ENCODE peak calls at places on chromosome 2, in four cellular contexts. D is HFF-Myc, J is heart right ventricle, L is A549. I is an unnamed sample.

GRCh38 chr2:238528953-238529781 is 102.4 kb downstream of the ASB1 start:
- DNase-seq in J (no peak), D (peak), L (peak), I (no peak)

GRCh38 chr2:216341151-216341550 is 31.1 kb downstream of the MARCHF4 start:
- DNase-seq in L (no peak), J (no peak), D (no peak), I (no peak)

GRCh38 chr2:55966431-55967118 is 43.0 kb upstream of the EFEMP1 start:
- DNase-seq in D (no peak), L (peak), J (peak), I (no peak)

GRCh38 chr2:55309441-55309840 is 40.4 kb upstream of the MTIF2 start:
- DNase-seq in D (peak), J (no peak), L (no peak), I (no peak)

GRCh38 chr2:217057773-217058172 is 197.9 kb upstream of the TNP1 start:
- DNase-seq in D (no peak), J (no peak), L (no peak), I (no peak)

GRCh38 chr2:237097911-237098702 is 12.4 kb downstream of the COPS8 start:
- DNase-seq in D (peak), L (peak), J (no peak), I (peak)

GRCh38 chr2:226179010-226179409 is 620.6 kb downstream of the IRS1 start:
- DNase-seq in J (no peak), D (no peak), L (no peak), I (no peak)

GRCh38 chr2:45750484-45750883 is 99.0 kb downstream of the PRKCE start:
- DNase-seq in J (no peak), L (no peak), D (no peak), I (no peak)

GRCh38 chr2:130985206-130985779 is 108.0 kb downstream of the FAM168B start:
- DNase-seq in D (no peak), L (no peak), J (no peak), I (no peak)

GRCh38 chr2:71564361-71564760 is 111.0 kb downstream of the DYSF start:
- DNase-seq in J (no peak), D (no peak), L (no peak), I (no peak)

GRCh38 chr2:228689049-228689448 is 507.6 kb upstream of the SPHKAP start:
- DNase-seq in D (no peak), J (no peak), L (peak), I (no peak)

GRCh38 chr2:223877771-223878410 is 40.5 kb upstream of the AP1S3 start:
- DNase-seq in J (no peak), D (no peak), L (no peak), I (no peak)

GRCh38 chr2:65639156-65639876 is 206.9 kb upstream of the SPRED2 start:
- DNase-seq in D (no peak), J (no peak), L (no peak), I (peak)

GRCh38 chr2:71067567-71068217 is 756 bp upstream of the NAGK start:
- DNase-seq in J (no peak), D (no peak), L (no peak), I (no peak)

GRCh38 chr2:16408331-16409005 is 257.2 kb downstream of the CYRIA start:
- DNase-seq in J (no peak), D (no peak), L (no peak), I (no peak)

GRCh38 chr2:3741372-3741771 is 38.0 kb downstream of the DCDC2C start:
- DNase-seq in L (no peak), J (no peak), D (no peak), I (no peak)

GRCh38 chr2:15357922-15358321 is 203.2 kb downstream of the NBAS start:
- DNase-seq in D (no peak), L (no peak), J (no peak), I (no peak)

GRCh38 chr2:71157124-71157802 is 26.8 kb downstream of the MPHOSPH10 start:
- DNase-seq in D (no peak), L (peak), J (peak), I (no peak)

GRCh38 chr2:147416099-147416498 is 428.7 kb upstream of the ACVR2A start:
- DNase-seq in J (no peak), L (peak), D (no peak), I (peak)

GRCh38 chr2:221347471-221347870 is 224.6 kb downstream of the EPHA4 start:
- DNase-seq in L (no peak), D (no peak), J (no peak), I (no peak)

GRCh38 chr2:207385076-207385475 is 144.7 kb upstream of the CREB1 start:
- DNase-seq in J (no peak), D (no peak), L (no peak), I (no peak)

GRCh38 chr2:223076573-223076972 is 24.6 kb downstream of the KCNE4 start:
- DNase-seq in D (no peak), L (no peak), J (no peak), I (no peak)

GRCh38 chr2:222693837-222694236 is 22.4 kb downstream of the MOGAT1 start:
- DNase-seq in D (no peak), J (no peak), L (peak), I (no peak)

GRCh38 chr2:103809946-103810345 is 1044.0 kb upstream of the POU3F3 start:
- DNase-seq in L (no peak), D (no peak), J (no peak), I (no peak)

GRCh38 chr2:159381574-159381973 is 95.1 kb upstream of the WDSUB1 start:
- DNase-seq in L (no peak), D (no peak), J (no peak), I (peak)

GRCh38 chr2:159375241-159375640 is 88.7 kb upstream of the WDSUB1 start:
- DNase-seq in L (no peak), J (no peak), D (no peak), I (no peak)

GRCh38 chr2:159382447-159383028 is 96.0 kb upstream of the WDSUB1 start:
- DNase-seq in D (no peak), L (no peak), J (no peak), I (no peak)

GRCh38 chr2:159380676-159381239 is 94.3 kb upstream of the WDSUB1 start:
- DNase-seq in J (no peak), D (no peak), L (no peak), I (no peak)

GRCh38 chr2:159379181-159379580 is 92.7 kb upstream of the WDSUB1 start:
- DNase-seq in J (no peak), D (no peak), L (no peak), I (no peak)
- TF ChIP-seq CTCF in J (no peak), D (no peak), L (no peak), I (no peak)

DNA sequence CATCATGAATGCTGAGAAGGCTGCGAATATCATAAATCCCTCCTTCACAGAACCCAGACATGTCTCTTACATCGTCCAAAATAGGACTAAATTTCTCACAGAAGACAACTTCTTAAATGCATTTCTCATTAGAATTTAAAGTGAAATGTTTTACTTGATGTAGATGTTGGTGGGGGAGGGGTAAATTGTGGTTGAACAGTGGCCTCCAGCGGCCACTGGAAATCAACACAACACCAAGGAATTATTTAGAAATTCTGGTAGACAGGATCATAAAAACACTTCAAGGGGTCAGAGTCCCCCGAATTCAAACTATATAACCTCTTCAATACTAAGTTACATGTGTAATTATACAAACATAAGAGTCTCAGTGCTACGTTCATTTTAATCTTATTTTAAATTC is 135.9 kb downstream of the ABCA12 start:
- DNase-seq in D (no peak), J (peak), L (peak), I (no peak)
- TF ChIP-seq CTCF in D (peak), J (peak), L (peak), I (peak)

GRCh38 chr2:199463708-199464613 is 6.2 kb upstream of the SATB2 start:
- DNase-seq in J (no peak), L (no peak), D (no peak), I (no peak)
- TF ChIP-seq CTCF in J (no peak), L (peak), D (no peak), I (no peak)

DNA sequence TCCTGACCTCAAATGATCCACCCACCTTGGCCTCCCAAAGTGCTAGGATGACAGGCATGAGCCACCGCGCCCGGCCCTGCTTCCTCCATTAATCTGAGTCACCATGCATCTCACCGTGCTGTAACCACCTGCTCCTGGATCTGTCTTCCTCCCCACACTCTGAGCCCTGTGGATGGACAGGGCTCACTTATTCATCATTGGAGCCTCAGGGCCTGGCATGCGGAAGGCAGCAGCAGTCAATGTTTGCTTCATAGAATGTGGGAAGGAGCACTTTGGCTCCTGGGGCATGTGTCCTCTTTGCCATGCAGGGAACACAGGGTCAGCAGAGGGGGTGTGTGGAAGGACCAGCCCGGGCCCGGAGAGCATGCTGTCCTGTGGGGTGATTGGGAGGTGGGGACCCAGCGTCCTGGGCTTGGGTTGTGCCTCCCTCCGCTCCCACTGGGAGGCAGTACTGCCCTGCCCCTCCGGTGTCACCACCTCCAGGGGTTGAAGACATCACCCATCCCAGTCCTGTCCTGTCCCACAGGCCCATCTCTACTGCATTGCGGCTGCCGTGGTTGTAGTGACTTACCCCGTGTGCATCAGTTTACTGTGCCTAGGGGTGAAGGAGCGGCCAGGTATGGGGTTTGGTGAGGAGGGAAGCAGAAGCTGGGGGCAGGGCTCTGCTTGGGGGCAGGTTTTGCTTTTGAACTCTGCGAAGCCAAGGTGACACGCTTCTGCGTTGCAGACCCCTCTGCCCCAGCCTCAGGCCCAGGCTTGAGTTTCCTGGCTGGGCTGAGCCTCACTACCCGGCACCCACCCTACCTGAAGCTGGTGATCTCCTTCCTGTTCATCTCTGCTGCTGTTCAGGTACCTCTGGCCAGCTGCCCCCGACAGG is 11.5 kb downstream of the MFSD2B start:
- DNase-seq in L (peak), J (no peak), D (no peak), I (no peak)
- TF ChIP-seq CTCF in L (peak), J (no peak), D (peak), I (peak)

GRCh38 chr2:8628870-8629209 is 53.0 kb upstream of the ID2 start:
- DNase-seq in J (no peak), L (no peak), D (no peak), I (no peak)

GRCh38 chr2:8627019-8627691 is 54.7 kb upstream of the ID2 start:
- DNase-seq in D (no peak), J (no peak), L (peak), I (no peak)

GRCh38 chr2:8626572-8626971 is 55.3 kb upstream of the ID2 start:
- DNase-seq in L (no peak), D (no peak), J (no peak), I (no peak)

GRCh38 chr2:8628179-8628869 is 53.5 kb upstream of the ID2 start:
- DNase-seq in L (peak), D (no peak), J (no peak), I (no peak)

DNA sequence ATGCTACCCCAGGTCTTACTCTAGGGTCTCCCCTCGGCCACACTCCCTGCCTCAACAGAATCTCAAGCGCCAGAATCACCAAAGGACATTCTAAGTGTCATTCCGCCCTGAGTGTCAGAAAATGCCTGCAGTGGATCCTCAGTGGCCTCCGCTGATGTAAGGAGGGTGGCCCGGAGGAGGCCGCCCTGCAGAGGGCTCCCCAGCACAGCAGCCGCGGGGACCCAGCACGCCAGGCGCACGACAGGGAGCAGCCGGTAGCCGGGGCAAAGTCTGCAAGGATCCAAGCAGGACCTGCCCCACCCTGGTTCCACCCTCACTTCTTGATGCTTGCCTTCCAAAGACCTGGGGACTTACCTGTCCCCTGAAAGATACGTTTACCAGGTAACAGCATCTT is 54.2 kb upstream of the ID2 start:
- DNase-seq in D (no peak), L (peak), J (no peak), I (no peak)
- TF ChIP-seq CTCF in D (no peak), L (peak), J (no peak), I (no peak)

GRCh38 chr2:42163444-42164045 is 5.6 kb upstream of the EML4 start:
- DNase-seq in J (no peak), D (no peak), L (no peak), I (no peak)

GRCh38 chr2:42167458-42167857 is 1.7 kb upstream of the EML4 start:
- DNase-seq in L (no peak), D (no peak), J (no peak), I (no peak)

GRCh38 chr2:42161444-42161843 is 7.7 kb upstream of the EML4 start:
- DNase-seq in J (no peak), L (no peak), D (no peak), I (no peak)

GRCh38 chr2:42164046-42164445 is 5.1 kb upstream of the EML4 start:
- DNase-seq in D (no peak), L (no peak), J (no peak), I (no peak)

GRCh38 chr2:42164971-42165370 is 4.2 kb upstream of the EML4 start:
- DNase-seq in J (no peak), D (no peak), L (no peak), I (no peak)
- TF ChIP-seq CTCF in J (no peak), D (no peak), L (no peak), I (no peak)

I was measured in epithelial cell of proximal tubule.